ENCODE peak calls at places on chromosomes 3 and 15, in seven cellular contexts. G, C, Z, S, R, D and K are unnamed samples.

GRCh38 chr3:157888040-157888439 is 218.2 kb downstream of the SHOX2 start:
- DNase-seq in G (no peak), C (no peak), Z (no peak), S (no peak), R (no peak), D (no peak), K (no peak)

GRCh38 chr15:85743392-85744045 is 51.2 kb downstream of the KLHL25 start:
- DNase-seq in G (no peak), C (no peak), Z (no peak), S (no peak), R (no peak), D (no peak), K (no peak)

GRCh38 chr15:92907229-92907628 is 7.1 kb downstream of the CHD2 start:
- DNase-seq in G (no peak), C (no peak), Z (no peak), S (no peak), R (no peak), D (no peak), K (no peak)

GRCh38 chr15:23690015-23690414 is 2.9 kb upstream of the NDN start:
- DNase-seq in G (no peak), C (no peak), Z (no peak), S (no peak), R (no peak), D (no peak), K (no peak)

GRCh38 chr3:36814776-36815175 is 50.4 kb upstream of the DCLK3 start:
- DNase-seq in G (no peak), C (no peak), Z (no peak), S (no peak), R (no peak), D (peak), K (no peak)

GRCh38 chr15:84598250-84598649 is 2.6 kb upstream of the ZSCAN2 start:
- DNase-seq in G (no peak), C (no peak), Z (no peak), S (no peak), R (no peak), D (peak), K (peak)

GRCh38 chr3:197312431-197312830 is 14.0 kb upstream of the DLG1 start:
- DNase-seq in G (no peak), C (no peak), Z (no peak), S (no peak), R (no peak), D (no peak), K (no peak)

GRCh38 chr3:153818338-153818737 is 302.9 kb upstream of the ARHGEF26 start:
- DNase-seq in G (no peak), C (no peak), Z (no peak), S (no peak), R (no peak), D (no peak), K (peak)

GRCh38 chr3:18758047-18758704 is 333.0 kb upstream of the SATB1 start:
- DNase-seq in G (peak), C (no peak), Z (no peak), S (peak), R (no peak), D (peak), K (peak)

GRCh38 chr3:54756330-54756731 is 171.5 kb downstream of the LRTM1 start:
- DNase-seq in G (no peak), C (no peak), Z (peak), S (no peak), R (no peak), D (no peak), K (no peak)

GRCh38 chr3:49020335-49021212 is 1.3 kb upstream of the NDUFAF3 start:
- DNase-seq in G (peak), C (peak), Z (no peak), S (peak), R (no peak), D (peak), K (peak)

GRCh38 chr3:117998071-117998470 is 1036.6 kb downstream of the IGSF11 start:
- DNase-seq in G (no peak), C (no peak), Z (no peak), S (no peak), R (no peak), D (no peak), K (no peak)

GRCh38 chr3:11611271-11611893 is 32.3 kb downstream of the VGLL4 start:
- DNase-seq in G (no peak), C (no peak), Z (no peak), S (no peak), R (no peak), D (no peak), K (no peak)

GRCh38 chr15:45827275-45827674 is 192.4 kb downstream of the SQOR start:
- DNase-seq in G (no peak), C (no peak), Z (no peak), S (no peak), R (no peak), D (no peak), K (no peak)

GRCh38 chr3:44468572-44469520 is 8.6 kb downstream of the ZNF445 start:
- DNase-seq in G (peak), C (no peak), Z (no peak), S (peak), R (no peak), D (no peak), K (no peak)

GRCh38 chr15:26048669-26049068 is 185.5 kb upstream of the ATP10A start:
- DNase-seq in G (no peak), C (no peak), Z (no peak), S (no peak), R (no peak), D (no peak), K (no peak)

GRCh38 chr3:34843479-34843870 is 795.9 kb upstream of the ARPP21 start:
- DNase-seq in G (no peak), C (no peak), Z (no peak), S (no peak), R (no peak), D (no peak), K (no peak)

GRCh38 chr15:31405200-31405929 is 78.7 kb downstream of the KLF13 start:
- DNase-seq in G (no peak), C (peak), Z (no peak), S (no peak), R (no peak), D (peak), K (peak)

GRCh38 chr3:172102123-172102882 is 62.9 kb downstream of the FNDC3B start:
- DNase-seq in G (no peak), C (no peak), Z (no peak), S (peak), R (no peak), D (peak), K (no peak)

GRCh38 chr3:33061782-33062181 is 35.2 kb downstream of the GLB1 start:
- DNase-seq in G (no peak), C (no peak), Z (peak), S (no peak), R (no peak), D (no peak), K (no peak)

GRCh38 chr3:2303567-2303966 is 204.9 kb downstream of the CNTN4 start:
- DNase-seq in G (peak), C (no peak), Z (no peak), S (peak), R (peak), D (peak), K (no peak)

GRCh38 chr15:59399465-59400102 is 26.9 kb upstream of the MYO1E start:
- DNase-seq in G (no peak), C (no peak), Z (no peak), S (no peak), R (no peak), D (peak), K (no peak)

GRCh38 chr3:193842029-193842782 is 249.2 kb downstream of the OPA1 start:
- DNase-seq in G (no peak), C (no peak), Z (no peak), S (no peak), R (no peak), D (peak), K (peak)

GRCh38 chr3:16069149-16069922 is 105.1 kb upstream of the GALNT15 start:
- DNase-seq in G (no peak), C (no peak), Z (peak), S (no peak), R (no peak), D (no peak), K (no peak)

GRCh38 chr3:158768361-158768787 is 33.5 kb upstream of the MFSD1 start:
- DNase-seq in G (peak), C (no peak), Z (peak), S (peak), R (no peak), D (no peak), K (no peak)

GRCh38 chr3:122824465-122825379 is 29.9 kb downstream of the SLC49A4 start:
- DNase-seq in G (no peak), C (no peak), Z (no peak), S (no peak), R (no peak), D (no peak), K (no peak)

GRCh38 chr3:10317311-10317960 is 3.5 kb downstream of the SEC13 start:
- DNase-seq in G (no peak), C (no peak), Z (no peak), S (no peak), R (no peak), D (no peak), K (no peak)

GRCh38 chr15:60004846-60005351 is 788 bp downstream of the FOXB1 start:
- DNase-seq in G (peak), C (no peak), Z (no peak), S (peak), R (no peak), D (no peak), K (no peak)

GRCh38 chr3:164897335-164897734 is 181.0 kb downstream of the SI start:
- DNase-seq in G (no peak), C (no peak), Z (no peak), S (peak), R (no peak), D (peak), K (no peak)

GRCh38 chr3:24450142-24450932 is 44.3 kb downstream of the THRB start:
- DNase-seq in G (no peak), C (no peak), Z (no peak), S (no peak), R (no peak), D (no peak), K (no peak)

GRCh38 chr3:78988324-78988723 is 779.5 kb downstream of the ROBO1 start:
- DNase-seq in G (no peak), C (no peak), Z (no peak), S (peak), R (no peak), D (no peak), K (no peak)

GRCh38 chr15:66288796-66289195 is 4.6 kb upstream of the DIS3L start:
- DNase-seq in G (no peak), C (no peak), Z (peak), S (peak), R (no peak), D (peak), K (no peak)

GRCh38 chr3:170695486-170696069 is 109.7 kb upstream of the SLC7A14 start:
- DNase-seq in G (no peak), C (no peak), Z (no peak), S (peak), R (no peak), D (no peak), K (no peak)

GRCh38 chr15:77144492-77145070 is 73.7 kb upstream of the TSPAN3 start:
- DNase-seq in G (no peak), C (no peak), Z (peak), S (no peak), R (no peak), D (no peak), K (no peak)

GRCh38 chr15:75307778-75308390 is 25.2 kb downstream of the GOLGA6D start:
- DNase-seq in G (peak), C (no peak), Z (no peak), S (peak), R (peak), D (peak), K (no peak)

GRCh38 chr3:182969277-182969676 is 11.1 kb downstream of the DCUN1D1 start:
- DNase-seq in G (no peak), C (no peak), Z (peak), S (peak), R (no peak), D (no peak), K (no peak)

GRCh38 chr15:67190813-67191212 is 63.6 kb downstream of the AAGAB start:
- DNase-seq in G (no peak), C (no peak), Z (no peak), S (no peak), R (no peak), D (no peak), K (no peak)